ENCODE peak calls at places on chromosome 16, in four cellular contexts. Y is IMR-90, K is endothelial cell of umbilical vein, S is K562. I is an unnamed sample.

GRCh38 chr16:80640316-80640715 is 99.5 kb downstream of the DYNLRB2 start:
- DNase-seq in S (no peak), Y (no peak), K (no peak), I (no peak)

GRCh38 chr16:80120899-80121521 is 419.8 kb upstream of the DYNLRB2 start:
- DNase-seq in S (no peak), K (no peak), Y (no peak), I (no peak)

GRCh38 chr16:31713945-31714898 is 159.4 kb upstream of the ZNF267 start:
- DNase-seq in K (peak), S (peak), Y (no peak), I (no peak)

GRCh38 chr16:19135896-19136438 is 22.2 kb downstream of the ITPRIPL2 start:
- DNase-seq in S (peak), Y (peak), K (no peak), I (no peak)

GRCh38 chr16:10589106-10589505 is 8.7 kb upstream of the EMP2 start:
- DNase-seq in Y (no peak), K (no peak), S (no peak), I (no peak)

GRCh38 chr16:81480856-81481821 is 36.5 kb downstream of the CMIP start:
- DNase-seq in K (no peak), S (peak), Y (peak), I (peak)

GRCh38 chr16:83956336-83957289 is 3.6 kb downstream of the OSGIN1 start:
- DNase-seq in S (peak), Y (peak), K (peak), I (peak)

GRCh38 chr16:88387941-88388627 is 5.3 kb downstream of the ZNF469 start:
- DNase-seq in Y (peak), K (peak), S (no peak), I (no peak)

GRCh38 chr16:69123894-69124293 is 8.5 kb downstream of the CHTF8 start:
- DNase-seq in K (peak), S (peak), Y (peak), I (no peak)

GRCh38 chr16:27547134-27547533 is 2.6 kb downstream of the GTF3C1 start:
- DNase-seq in S (peak), K (peak), Y (peak), I (no peak)

GRCh38 chr16:3592559-3592958 is 15.4 kb upstream of the NLRC3 start:
- DNase-seq in K (no peak), S (no peak), Y (no peak), I (no peak)

GRCh38 chr16:46756772-46757171 is 8.6 kb upstream of the MYLK3 start:
- DNase-seq in Y (no peak), S (no peak), K (no peak), I (no peak)

GRCh38 chr16:46762583-46762982 is 14.4 kb upstream of the MYLK3 start:
- DNase-seq in S (no peak), Y (no peak), K (no peak), I (no peak)

GRCh38 chr16:46753015-46753414 is 4.9 kb upstream of the MYLK3 start:
- DNase-seq in S (no peak), K (no peak), Y (no peak), I (no peak)

GRCh38 chr16:46759309-46759708 is 11.2 kb upstream of the MYLK3 start:
- DNase-seq in S (no peak), Y (no peak), K (no peak), I (no peak)

GRCh38 chr16:46757339-46758050 is 9.4 kb upstream of the MYLK3 start:
- DNase-seq in Y (peak), K (no peak), S (peak), I (no peak)
- TF ChIP-seq FOS in Y (no peak), K (no peak), S (no peak), I (no peak)

GRCh38 chr16:8727084-8727590 is 52.7 kb downstream of the ABAT start:
- DNase-seq in K (no peak), S (no peak), Y (no peak), I (no peak)

GRCh38 chr16:8729779-8730334 is 55.4 kb downstream of the ABAT start:
- DNase-seq in K (no peak), S (no peak), Y (no peak), I (no peak)

GRCh38 chr16:8733849-8734540 is 59.6 kb downstream of the ABAT start:
- DNase-seq in S (no peak), K (no peak), Y (no peak), I (no peak)

GRCh38 chr16:8727857-8728618 is 53.6 kb downstream of the ABAT start:
- DNase-seq in K (no peak), S (no peak), Y (no peak), I (no peak)

GRCh38 chr16:8730335-8730915 is 56.0 kb downstream of the ABAT start:
- DNase-seq in Y (no peak), S (no peak), K (no peak), I (no peak)
- TF ChIP-seq FOS in Y (no peak), S (no peak), K (no peak), I (no peak)

DNA sequence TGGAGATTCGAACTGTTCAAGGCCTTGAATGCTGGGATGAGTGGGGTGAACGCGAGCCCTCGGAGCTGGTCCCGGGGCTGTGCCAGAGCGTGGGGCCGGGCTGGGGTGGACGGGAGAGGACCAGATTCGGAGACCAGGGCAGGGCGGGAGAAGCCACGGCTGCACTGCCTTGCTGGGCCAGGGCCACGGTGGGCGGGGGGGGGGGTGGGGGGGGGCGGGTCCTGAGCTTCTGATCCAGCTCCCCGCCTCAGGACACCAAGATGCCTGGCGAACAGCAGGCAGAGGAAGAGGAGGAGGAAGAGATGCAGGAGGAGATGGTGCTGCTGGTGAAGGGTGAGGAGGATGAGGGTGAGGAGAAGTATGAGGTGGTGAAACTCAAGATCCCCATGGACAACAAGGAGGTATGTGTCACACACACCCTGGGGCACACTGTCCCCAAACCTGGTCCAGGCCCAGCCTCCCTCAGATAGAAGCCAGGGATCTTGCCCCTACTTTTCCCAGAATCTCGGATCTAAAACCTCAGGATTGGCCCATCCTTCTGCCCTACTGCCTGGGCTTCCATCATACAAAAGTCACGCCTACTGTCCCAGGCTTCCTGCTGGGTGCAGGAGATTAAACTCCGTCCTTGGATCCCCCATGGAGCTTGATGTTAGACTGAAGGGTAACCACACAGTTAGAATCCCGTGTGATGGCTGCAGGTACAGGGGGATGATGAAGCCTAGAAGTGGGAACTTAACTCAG is 558 bp downstream of the ZNF771 start:
- DNase-seq in K (no peak), Y (no peak), S (no peak), I (no peak)
- TF ChIP-seq FOS in K (no peak), Y (no peak), S (no peak), I (no peak)

GRCh38 chr16:29126057-29126494 is 141.2 kb downstream of the LAT start:
- DNase-seq in S (no peak), K (no peak), Y (no peak), I (no peak)
- TF ChIP-seq FOS in S (no peak), K (no peak), Y (no peak), I (no peak)

GRCh38 chr16:89407282-89407924 is 83.0 kb downstream of the ANKRD11 start:
- DNase-seq in K (peak), Y (no peak), S (no peak), I (no peak)
- TF ChIP-seq FOS in K (no peak), Y (no peak), S (no peak), I (no peak)

DNA sequence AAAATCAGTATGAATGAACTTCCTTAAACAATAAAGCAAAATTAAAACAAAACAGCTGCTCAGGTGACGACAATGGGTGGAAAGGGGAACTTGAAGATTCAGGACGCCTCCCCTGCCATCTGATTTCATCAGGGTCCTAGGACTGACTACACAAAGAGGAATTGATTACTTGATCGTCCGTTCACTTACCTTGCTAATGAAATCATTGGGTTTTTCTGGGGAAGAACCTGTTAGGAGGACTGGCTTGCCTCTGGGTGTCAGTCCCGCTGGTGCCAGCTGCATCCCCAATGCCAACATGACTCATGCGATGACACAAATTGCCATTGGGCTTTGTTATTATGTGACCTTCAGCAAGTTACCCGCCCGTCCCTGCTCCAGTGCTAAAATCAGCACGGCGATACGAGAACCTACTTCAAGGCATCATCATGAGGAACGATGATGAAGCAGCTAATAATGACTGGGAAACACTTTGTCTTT is 139.5 kb downstream of the ZFHX3 start:
- DNase-seq in S (no peak), K (no peak), Y (no peak), I (no peak)
- TF ChIP-seq FOS in S (no peak), K (no peak), Y (no peak), I (no peak)

I was measured in GM12878.